ENCODE peak calls at places on chromosomes 7 and 10, in nine cellular contexts. N, H, O, F, P, L, G, M and A are unnamed samples.

GRCh38 chr10:61815505-61815904 is 86.0 kb upstream of the ARID5B start:
- DNase-seq in N (no peak), H (no peak), O (no peak), F (no peak), P (no peak), L (no peak), G (no peak), M (no peak), A (no peak)

GRCh38 chr10:124266468-124267230 is 152.1 kb downstream of the OAT start:
- DNase-seq in N (no peak), H (no peak), O (no peak), F (no peak), P (peak), L (no peak), G (no peak), M (no peak), A (no peak)

GRCh38 chr10:133523631-133524203 is 3.4 kb upstream of the CYP2E1 start:
- DNase-seq in N (no peak), H (no peak), O (no peak), F (no peak), P (no peak), L (no peak), G (no peak), M (no peak), A (no peak)

GRCh38 chr7:99409814-99410213 is 1.0 kb downstream of the BUD31 start:
- DNase-seq in N (no peak), H (no peak), O (no peak), F (no peak), P (no peak), L (no peak), G (peak), M (no peak), A (no peak)

GRCh38 chr10:107546239-107546638 is 381.7 kb upstream of the SORCS1 start:
- DNase-seq in N (no peak), H (no peak), O (no peak), F (no peak), P (no peak), L (no peak), G (no peak), M (no peak), A (no peak)

GRCh38 chr10:11525503-11525902 is 85.9 kb downstream of the USP6NL start:
- DNase-seq in N (no peak), H (no peak), O (peak), F (no peak), P (peak), L (peak), G (no peak), M (no peak), A (no peak)

GRCh38 chr7:82701941-82702340 is 258.4 kb upstream of the CACNA2D1 start:
- DNase-seq in N (no peak), H (no peak), O (no peak), F (no peak), P (no peak), L (no peak), G (no peak), M (no peak), A (no peak)

GRCh38 chr10:27719052-27719451 is 26.6 kb downstream of the MKX start:
- DNase-seq in N (no peak), H (no peak), O (no peak), F (no peak), P (no peak), L (no peak), G (no peak), M (no peak), A (no peak)

GRCh38 chr10:11882646-11883375 is 59.7 kb downstream of the PROSER2 start:
- DNase-seq in N (no peak), H (no peak), O (no peak), F (no peak), P (no peak), L (no peak), G (no peak), M (no peak), A (no peak)

GRCh38 chr7:80147543-80148376 is 13.1 kb downstream of the GNAI1 start:
- DNase-seq in N (no peak), H (no peak), O (no peak), F (no peak), P (no peak), L (no peak), G (no peak), M (no peak), A (no peak)

GRCh38 chr10:101631821-101632475 is 43.8 kb downstream of the DPCD start:
- DNase-seq in N (no peak), H (no peak), O (no peak), F (no peak), P (no peak), L (no peak), G (no peak), M (no peak), A (no peak)

GRCh38 chr7:115499966-115500365 is 530.6 kb downstream of the TFEC start:
- DNase-seq in N (no peak), H (no peak), O (no peak), F (no peak), P (no peak), L (no peak), G (no peak), M (no peak), A (no peak)

GRCh38 chr10:96814264-96814663 is 17.8 kb upstream of the LCOR start:
- DNase-seq in N (no peak), H (no peak), O (no peak), F (no peak), P (no peak), L (no peak), G (no peak), M (no peak), A (no peak)

GRCh38 chr10:30433779-30434272 is at the start of gene MAP3K8:
- DNase-seq in N (peak), H (peak), O (peak), F (peak), P (peak), L (peak), G (peak), M (peak), A (peak)

GRCh38 chr7:78024591-78024990 is 226.0 kb downstream of the PHTF2 start:
- DNase-seq in N (no peak), H (no peak), O (no peak), F (no peak), P (no peak), L (no peak), G (no peak), M (no peak), A (no peak)

GRCh38 chr10:95841711-95842498 is 65.9 kb upstream of the CC2D2B start:
- DNase-seq in N (no peak), H (peak), O (no peak), F (peak), P (no peak), L (no peak), G (peak), M (peak), A (no peak)

GRCh38 chr7:289209-289755 is 688 bp upstream of the FOXL3 start:
- DNase-seq in N (no peak), H (no peak), O (no peak), F (no peak), P (no peak), L (peak), G (no peak), M (no peak), A (no peak)

GRCh38 chr7:10038351-10038750 is 935.3 kb upstream of the PHF14 start:
- DNase-seq in N (no peak), H (no peak), O (no peak), F (no peak), P (no peak), L (no peak), G (no peak), M (no peak), A (no peak)

DNA sequence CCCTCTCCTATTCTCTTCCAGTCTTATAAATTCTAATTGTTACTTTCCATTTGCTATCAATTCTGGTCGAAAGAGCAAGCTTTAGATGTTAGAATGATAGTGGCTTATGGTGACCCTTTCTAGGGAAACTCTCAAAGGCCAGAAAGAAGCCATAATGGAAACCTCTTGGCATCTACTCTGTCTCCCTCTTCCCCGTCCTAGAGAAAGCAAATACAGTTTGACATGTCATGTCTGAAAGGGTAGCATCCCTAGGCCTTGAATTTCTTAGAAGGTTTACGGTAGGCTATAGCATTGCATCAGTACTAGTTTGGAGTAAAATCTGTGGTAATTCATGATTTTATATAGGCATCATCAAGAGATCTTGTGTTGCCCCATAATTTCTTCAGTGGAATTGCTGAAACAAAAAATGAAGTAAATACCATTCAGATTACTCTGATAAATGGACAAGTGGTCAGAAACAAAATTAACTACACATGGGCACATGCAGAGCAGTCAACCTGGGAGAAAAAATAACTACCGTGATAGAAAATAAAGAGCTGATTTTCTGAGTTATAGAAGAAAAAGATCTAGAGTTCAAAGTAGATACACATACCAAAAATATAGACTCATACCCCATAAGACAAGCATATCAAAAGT is 4.4 kb downstream of the PRKAR2B start:
- DNase-seq in N (no peak), H (no peak), O (no peak), F (no peak), P (no peak), L (no peak), G (no peak), M (no peak), A (no peak)
- H3K27ac ChIP-seq in N (no peak), H (no peak), O (no peak), F (no peak), P (no peak), L (no peak), G (no peak), M (peak), A (no peak)

DNA sequence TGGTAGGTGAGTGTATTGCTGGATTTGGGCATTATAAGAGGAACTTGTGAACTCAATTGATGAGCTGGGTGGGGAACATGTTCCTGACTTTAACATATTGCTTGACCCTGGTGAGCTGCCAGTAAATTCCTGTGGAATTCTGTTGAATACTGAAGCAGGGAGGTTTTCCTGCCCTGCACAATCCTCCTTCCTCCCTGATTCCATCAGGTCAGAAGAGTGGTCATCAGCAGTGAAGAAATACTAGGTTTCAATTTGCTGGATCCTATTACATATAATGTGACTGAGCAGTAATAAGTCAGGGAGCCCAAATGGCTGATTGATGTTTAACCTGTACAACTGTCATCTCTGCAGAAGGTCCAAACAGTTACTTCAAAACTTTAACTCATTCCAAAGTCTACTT is 581.2 kb downstream of the SUGCT start:
- DNase-seq in N (no peak), H (no peak), O (no peak), F (no peak), P (no peak), L (no peak), G (no peak), M (no peak), A (no peak)
- H3K27ac ChIP-seq in N (no peak), H (no peak), O (no peak), F (no peak), P (no peak), L (no peak), G (no peak), M (no peak), A (no peak)

GRCh38 chr10:6233725-6234277 is 31.1 kb downstream of the PFKFB3 start:
- DNase-seq in N (no peak), H (no peak), O (no peak), F (no peak), P (no peak), L (no peak), G (no peak), M (no peak), A (no peak)
- H3K27ac ChIP-seq in N (no peak), H (no peak), O (no peak), F (no peak), P (peak), L (no peak), G (no peak), M (no peak), A (no peak)

DNA sequence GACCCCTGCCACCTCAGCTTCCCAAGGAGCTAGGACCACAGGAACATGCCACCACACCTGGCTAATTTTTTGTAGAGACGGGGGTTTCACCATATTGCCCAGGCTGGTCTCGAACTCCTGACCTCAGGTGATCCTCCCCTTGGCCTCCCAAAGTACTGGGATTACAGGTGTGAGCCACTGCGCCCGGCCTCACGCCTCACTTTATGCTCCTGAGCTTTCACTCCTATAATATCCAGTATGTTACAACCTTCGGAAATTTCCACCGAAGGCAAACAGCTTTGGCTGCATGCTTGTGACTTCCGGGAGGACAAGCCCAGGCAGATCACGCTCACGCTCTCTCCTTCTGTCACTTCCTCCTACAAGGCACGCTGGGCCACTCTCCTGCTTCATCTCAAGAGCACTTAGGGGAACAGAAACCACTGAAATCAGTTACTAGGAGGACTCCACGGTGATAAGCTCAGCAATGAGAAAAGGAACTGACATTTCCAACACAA is 4.4 kb upstream of the MAD1L1 start:
- DNase-seq in N (no peak), H (peak), O (no peak), F (no peak), P (no peak), L (peak), G (no peak), M (peak), A (no peak)
- H3K27ac ChIP-seq in N (no peak), H (peak), O (no peak), F (peak), P (no peak), L (no peak), G (no peak), M (peak), A (peak)

DNA sequence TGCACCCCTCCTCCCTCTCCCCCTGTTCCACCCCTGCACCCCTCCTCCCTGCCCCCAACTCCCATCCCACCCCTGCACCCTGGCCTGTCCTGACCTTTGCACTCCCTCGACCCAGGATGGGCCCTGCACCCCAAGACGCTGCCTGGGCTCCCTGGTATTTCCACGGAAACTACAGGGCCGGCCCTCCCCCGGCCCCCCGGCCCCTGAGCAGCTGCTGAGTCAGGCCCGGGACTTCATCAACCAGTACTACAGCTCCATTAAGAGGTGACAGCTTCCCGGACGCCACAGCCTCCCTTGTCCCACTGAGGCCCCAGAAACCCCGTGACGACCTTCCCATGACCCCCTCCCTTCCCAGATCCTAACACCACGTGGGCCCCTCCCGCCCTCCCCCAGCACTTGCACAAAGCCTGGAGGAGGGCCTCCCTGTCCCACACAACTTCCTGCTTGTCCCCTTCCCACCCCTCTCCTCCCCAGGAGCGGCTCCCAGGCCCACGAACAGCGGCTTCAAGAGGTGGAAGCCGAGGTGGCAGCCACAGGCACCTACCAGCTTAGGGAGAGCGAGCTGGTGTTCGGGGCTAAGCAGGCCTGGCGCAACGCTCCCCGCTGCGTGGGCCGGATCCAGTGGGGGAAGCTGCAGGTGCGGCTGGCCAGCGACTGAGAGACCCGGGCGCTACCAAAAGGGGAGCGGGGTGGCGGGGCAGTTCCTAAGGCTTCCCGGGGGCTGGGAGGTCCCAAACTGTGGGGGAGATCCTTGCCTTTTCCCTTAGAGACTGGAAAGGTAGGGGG is 5.7 kb downstream of the NOS3 start:
- DNase-seq in N (no peak), H (no peak), O (no peak), F (no peak), P (no peak), L (peak), G (no peak), M (peak), A (no peak)
- H3K27ac ChIP-seq in N (no peak), H (no peak), O (no peak), F (no peak), P (no peak), L (no peak), G (no peak), M (no peak), A (no peak)